ENCODE peak calls at places on chromosomes 12 and 14, in ten cellular contexts. G is ovary, K is Peyer's patch, A is transverse colon, I is uterus, Q is tibial artery, E is H9, T is heart left ventricle, V is HCT116, S is psoas muscle. O is an unnamed sample. For H3K4me1, the result is how much of the 10 kb centered on the place peaks cover.

GRCh38 chr12:89098390-89099102 is 253.8 kb downstream of the DUSP6 start:
- DNase-seq in K (no peak), Q (no peak), A (no peak), S (no peak), T (no peak), I (no peak), G (no peak), V (no peak), E (peak), O (no peak)

GRCh38 chr12:53199700-53200099 is 7.4 kb downstream of the ITGB7 start:
- DNase-seq in K (no peak), E (no peak), V (no peak), I (no peak), A (no peak), G (no peak), Q (no peak), S (no peak), T (no peak), O (no peak)

GRCh38 chr12:52871291-52871961 is 22.6 kb upstream of the KRT78 start:
- DNase-seq in T (no peak), V (no peak), E (no peak), I (no peak), K (peak), Q (no peak), G (peak), A (peak), S (no peak), O (peak)

GRCh38 chr14:85516239-85517112 is 13.5 kb upstream of the FLRT2 start:
- DNase-seq in S (no peak), I (no peak), E (no peak), G (no peak), V (no peak), A (no peak), Q (no peak), T (no peak), K (no peak), O (peak)

GRCh38 chr14:62691613-62692489 is 353.4 kb downstream of the KCNH5 start:
- DNase-seq in K (no peak), A (no peak), G (peak), I (peak), Q (no peak), V (no peak), S (no peak), E (no peak), T (no peak), O (peak)

GRCh38 chr12:29517265-29517664 is 19.8 kb upstream of the OVCH1 start:
- DNase-seq in S (no peak), Q (no peak), T (no peak), E (no peak), V (no peak), I (no peak), K (peak), A (no peak), G (no peak), O (no peak)

GRCh38 chr14:64232095-64232830 is 61.9 kb downstream of the ESR2 start:
- DNase-seq in S (peak), G (no peak), K (no peak), A (no peak), T (peak), I (no peak), Q (no peak), E (no peak), V (no peak), O (no peak)

GRCh38 chr12:56914256-56914655 is 20.0 kb downstream of the SDR9C7 start:
- DNase-seq in S (no peak), T (no peak), V (no peak), A (no peak), Q (no peak), I (no peak), K (no peak), G (no peak), E (no peak), O (no peak)

GRCh38 chr14:95227279-95227860 is 70.0 kb upstream of the DICER1 start:
- DNase-seq in T (no peak), A (no peak), K (no peak), Q (no peak), I (no peak), E (no peak), G (no peak), S (no peak), V (no peak), O (no peak)

GRCh38 chr12:123269980-123270379 is 1.7 kb downstream of the CDK2AP1 start:
- DNase-seq in A (no peak), E (no peak), K (no peak), G (no peak), Q (no peak), V (no peak), I (no peak), T (no peak), S (no peak), O (no peak)

GRCh38 chr12:57157588-57158173 is 10.3 kb upstream of the LRP1-AS start:
- DNase-seq in Q (no peak), K (no peak), G (no peak), T (no peak), I (no peak), V (no peak), A (no peak), S (no peak), E (no peak), O (no peak)

GRCh38 chr14:53999061-53999488 is 42.5 kb upstream of the BMP4 start:
- DNase-seq in T (no peak), E (no peak), V (no peak), A (no peak), S (no peak), Q (no peak), K (no peak), I (no peak), G (no peak), O (peak)

GRCh38 chr14:54893151-54893760 is 9.4 kb downstream of the GCH1 start:
- DNase-seq in T (no peak), I (no peak), S (no peak), E (no peak), V (peak), Q (no peak), G (no peak), K (no peak), A (no peak), O (peak)

GRCh38 chr12:111616177-111616623 is 17.1 kb upstream of the ATXN2 start:
- DNase-seq in Q (no peak), G (peak), K (no peak), I (peak), T (no peak), A (peak), E (no peak), S (no peak), V (no peak), O (no peak)

GRCh38 chr12:107670999-107671643 is 14.5 kb upstream of the PWP1 start:
- DNase-seq in I (no peak), S (no peak), G (no peak), Q (peak), T (no peak), E (peak), V (peak), A (peak), K (no peak), O (no peak)

GRCh38 chr12:89166525-89166934 is 185.8 kb downstream of the DUSP6 start:
- DNase-seq in A (no peak), Q (no peak), K (no peak), E (no peak), S (no peak), V (no peak), G (no peak), T (no peak), I (no peak), O (no peak)

GRCh38 chr12:2739832-2740641 is 54.7 kb upstream of the FKBP4 start:
- DNase-seq in A (peak), I (no peak), S (no peak), E (peak), K (no peak), T (no peak), G (no peak), V (no peak), Q (no peak), O (no peak)

GRCh38 chr12:105226219-105226618 is 9.8 kb downstream of the APPL2 start:
- DNase-seq in A (peak), S (peak), V (no peak), G (peak), K (no peak), E (no peak), I (peak), Q (peak), T (peak), O (no peak)

GRCh38 chr14:34262511-34262910 is 199.5 kb downstream of the SPTSSA start:
- DNase-seq in I (no peak), G (no peak), Q (no peak), K (no peak), E (no peak), A (no peak), V (no peak), S (no peak), T (no peak), O (no peak)

GRCh38 chr14:28603606-28604005 is 163.0 kb upstream of the FOXG1 start:
- DNase-seq in A (no peak), V (no peak), S (no peak), I (no peak), T (no peak), E (no peak), K (no peak), G (no peak), Q (no peak), O (no peak)

GRCh38 chr12:96489392-96490056 is at the start of gene CFAP54:
- DNase-seq in A (peak), K (peak), T (peak), S (peak), V (peak), E (peak), I (peak), Q (peak), G (peak), O (peak)

GRCh38 chr12:40942326-40942725 is 245.8 kb upstream of the PDZRN4 start:
- DNase-seq in T (no peak), Q (no peak), A (no peak), S (no peak), K (no peak), V (no peak), E (no peak), I (no peak), G (no peak), O (no peak)

GRCh38 chr14:99944241-99944651 is 121.0 kb upstream of the EVL start:
- DNase-seq in S (no peak), G (no peak), V (no peak), T (no peak), Q (no peak), K (peak), A (peak), E (no peak), I (no peak), O (no peak)

GRCh38 chr14:20247651-20248246 is 8.7 kb downstream of the OR11H4 start:
- DNase-seq in G (no peak), Q (no peak), I (no peak), E (no peak), T (no peak), V (peak), S (no peak), A (no peak), K (no peak), O (peak)

GRCh38 chr12:31687101-31687527 is 27.6 kb downstream of the ETFBKMT start:
- DNase-seq in T (no peak), K (no peak), A (no peak), Q (no peak), E (no peak), G (no peak), V (no peak), S (no peak), I (no peak), O (no peak)

GRCh38 chr12:76909290-76909689 is 30.5 kb upstream of the CSRP2 start:
- DNase-seq in I (no peak), E (peak), A (no peak), G (no peak), Q (no peak), T (no peak), V (no peak), K (no peak), S (no peak), O (no peak)

GRCh38 chr12:56878010-56878339 is 56.2 kb downstream of the SDR9C7 start:
- DNase-seq in A (no peak), I (no peak), V (no peak), E (no peak), S (no peak), G (no peak), K (no peak), T (no peak), Q (no peak), O (no peak)

GRCh38 chr12:953776-954175 is 4.3 kb upstream of the RAD52 start:
- DNase-seq in E (no peak), G (no peak), T (no peak), K (no peak), V (no peak), I (no peak), S (no peak), Q (no peak), A (no peak), O (peak)

GRCh38 chr14:32087173-32087861 is 10.2 kb downstream of the ARHGAP5 start:
- DNase-seq in E (no peak), S (no peak), V (peak), T (no peak), K (no peak), A (no peak), I (no peak), G (no peak), Q (no peak), O (no peak)

GRCh38 chr12:91139981-91140659 is 28.8 kb upstream of the LUM start:
- DNase-seq in I (no peak), K (no peak), E (no peak), V (no peak), T (no peak), G (no peak), S (no peak), Q (no peak), A (no peak), O (no peak)

GRCh38 chr12:89309452-89309802 is 42.9 kb downstream of the DUSP6 start:
- DNase-seq in V (no peak), Q (no peak), E (no peak), G (no peak), I (no peak), T (no peak), S (no peak), K (no peak), A (no peak), O (no peak)

GRCh38 chr12:19018302-19018980 is 111.1 kb upstream of the PLEKHA5 start:
- DNase-seq in I (no peak), Q (no peak), E (no peak), S (no peak), G (no peak), V (no peak), K (no peak), T (no peak), A (no peak), O (peak)

GRCh38 chr12:49089831-49090773 is 4.5 kb downstream of the DHH start:
- DNase-seq in K (no peak), G (peak), I (no peak), A (no peak), T (peak), E (peak), V (no peak), Q (peak), S (peak), O (peak)

GRCh38 chr14:91805659-91806058 is 61.7 kb downstream of the TC2N start:
- DNase-seq in V (no peak), K (no peak), Q (no peak), S (no peak), A (no peak), G (no peak), E (no peak), I (no peak), T (no peak), O (no peak)

GRCh38 chr14:29042546-29042945 is 276.0 kb downstream of the FOXG1 start:
- DNase-seq in K (no peak), E (no peak), S (no peak), A (no peak), Q (no peak), G (no peak), V (no peak), I (no peak), T (no peak), O (no peak)

GRCh38 chr14:35687335-35687939 is 121.7 kb downstream of the RALGAPA1 start:
- DNase-seq in G (no peak), S (no peak), E (no peak), Q (no peak), I (no peak), A (peak), K (no peak), T (no peak), V (peak), O (peak)

GRCh38 chr12:51686727-51687126 is 95.7 kb downstream of the SCN8A start:
- DNase-seq in V (no peak), G (no peak), I (no peak), A (no peak), S (no peak), T (no peak), K (no peak), Q (no peak), E (no peak), O (no peak)

GRCh38 chr14:102044566-102044965 is 42.3 kb downstream of the HSP90AA1 start:
- DNase-seq in Q (no peak), K (no peak), G (no peak), S (no peak), V (no peak), A (no peak), I (no peak), T (no peak), E (no peak), O (no peak)

GRCh38 chr14:102039157-102039556 is 47.7 kb downstream of the HSP90AA1 start:
- DNase-seq in V (no peak), S (no peak), G (no peak), E (no peak), T (no peak), A (no peak), I (no peak), Q (no peak), K (no peak), O (no peak)

GRCh38 chr14:102040153-102040552 is 46.7 kb downstream of the HSP90AA1 start:
- DNase-seq in K (no peak), S (no peak), Q (no peak), V (no peak), T (no peak), E (no peak), G (no peak), A (no peak), I (no peak), O (no peak)

GRCh38 chr14:102043251-102044025 is 43.4 kb downstream of the HSP90AA1 start:
- DNase-seq in A (no peak), T (peak), E (no peak), G (no peak), I (no peak), S (peak), K (no peak), V (no peak), Q (no peak), O (no peak)

GRCh38 chr14:102042699-102043098 is 44.1 kb downstream of the HSP90AA1 start:
- DNase-seq in I (no peak), G (no peak), S (no peak), A (no peak), T (no peak), K (no peak), V (no peak), E (no peak), Q (no peak), O (no peak)
- H3K27ac ChIP-seq in I (no peak), G (no peak), S (peak), A (no peak), T (no peak), K (no peak), V (no peak), E (no peak), Q (no peak), O (no peak)

GRCh38 chr12:116855744-116856470 is 25.3 kb downstream of the HRK start:
- DNase-seq in E (no peak), V (no peak), I (no peak), T (no peak), S (no peak), A (peak), K (no peak), G (no peak), Q (no peak), O (no peak)
- H3K4me1 ChIP-seq in E (under half), V (under half), I (under half), T (under half), S (under half), A (under half), K (under half), G (under half), Q (under half), O (under half)

GRCh38 chr12:26318661-26319068 is 123.3 kb downstream of the SSPN start:
- DNase-seq in I (peak), V (no peak), T (peak), G (peak), A (peak), E (no peak), Q (no peak), S (peak), K (no peak), O (peak)
- H3K27ac ChIP-seq in I (peak), V (peak), T (peak), G (peak), A (no peak), E (no peak), Q (no peak), S (peak), K (no peak), O (peak)

GRCh38 chr12:124679533-124680371 is 112.3 kb upstream of the NCOR2 start:
- DNase-seq in T (peak), A (no peak), I (peak), G (no peak), E (no peak), S (peak), V (no peak), Q (peak), K (no peak), O (no peak)
- H3K4me1 ChIP-seq in T (half or more), A (under half), I (under half), G (under half), E (under half), S (under half), V (under half), Q (half or more), K (under half), O (under half)

GRCh38 chr12:13444076-13444475 is 247.6 kb downstream of the EMP1 start:
- DNase-seq in K (no peak), G (no peak), E (no peak), S (no peak), Q (no peak), A (no peak), T (no peak), I (no peak), V (no peak), O (no peak)

GRCh38 chr12:13440844-13441243 is 244.3 kb downstream of the EMP1 start:
- DNase-seq in G (no peak), S (no peak), V (no peak), T (no peak), E (no peak), A (no peak), K (no peak), Q (no peak), I (no peak), O (no peak)

GRCh38 chr12:13443498-13443897 is 247.0 kb downstream of the EMP1 start:
- DNase-seq in I (no peak), Q (no peak), E (no peak), T (peak), V (no peak), K (no peak), A (no peak), S (peak), G (no peak), O (no peak)

GRCh38 chr12:13442457-13442856 is 245.9 kb downstream of the EMP1 start:
- DNase-seq in K (no peak), T (no peak), S (no peak), Q (no peak), V (no peak), I (no peak), G (no peak), A (no peak), E (no peak), O (no peak)

DNA sequence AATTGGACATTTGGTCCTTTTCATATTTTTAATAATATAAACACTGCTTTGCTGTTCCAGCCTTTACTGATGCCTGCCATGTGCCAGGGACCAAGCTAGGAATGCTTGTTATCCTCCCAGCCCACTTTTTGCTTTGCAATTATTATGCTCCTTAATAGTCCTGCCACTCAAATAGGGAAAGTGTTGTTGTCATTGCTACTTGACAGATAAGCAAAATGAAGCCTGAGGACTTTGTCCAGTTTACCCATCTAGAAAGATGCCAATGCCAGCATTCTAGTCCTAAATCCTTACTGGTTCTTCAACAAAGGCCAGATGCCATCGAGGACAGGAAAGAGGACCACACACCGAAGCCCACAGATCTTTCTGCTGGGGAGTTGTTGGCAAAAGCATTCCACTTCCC is 246.5 kb downstream of the EMP1 start:
- DNase-seq in E (no peak), V (no peak), I (no peak), A (no peak), K (no peak), T (no peak), Q (no peak), S (no peak), G (no peak), O (no peak)
- H3K27ac ChIP-seq in E (no peak), V (no peak), I (no peak), A (no peak), K (no peak), T (no peak), Q (no peak), S (no peak), G (no peak), O (no peak)

DNA sequence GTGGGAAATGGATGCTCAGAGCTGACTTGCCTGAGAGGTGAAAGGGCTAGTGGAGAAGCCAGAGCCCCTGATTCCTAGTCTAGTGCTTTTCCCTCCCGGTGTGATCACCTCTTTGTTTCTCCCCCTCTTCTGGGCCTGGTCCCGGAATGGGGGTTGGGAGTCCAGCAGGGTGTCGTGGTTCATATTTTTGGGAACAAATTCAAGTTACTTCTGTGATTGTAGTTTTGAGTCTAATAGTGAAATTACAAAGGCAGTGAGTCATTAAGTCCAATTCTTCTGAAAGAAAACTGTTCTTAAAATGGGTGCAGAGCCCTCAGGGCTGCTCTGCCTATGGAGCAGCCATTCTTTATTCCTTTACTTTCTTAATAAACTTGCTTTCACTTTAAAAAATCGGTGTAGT is 7.6 kb downstream of the SUSD6 start:
- DNase-seq in K (no peak), S (no peak), A (no peak), I (peak), V (no peak), G (peak), E (no peak), T (no peak), Q (peak), O (no peak)
- H3K4me1 ChIP-seq in K (half or more), S (half or more), A (under half), I (under half), V (under half), G (under half), E (under half), T (half or more), Q (half or more), O (under half)